ENCODE peak calls at places on chromosome 21, in eight cellular contexts. D is foreskin fibroblast, A is astrocyte of the spinal cord, H is Calu3, G is HCT116, V is GM20000, Y is cardiac fibroblast, S is endodermal cell. P is an unnamed sample.
A peak's percentile ranks its signal among the peaks of the same experiment; 100 is the strongest.

GRCh38 chr21:41956926-41957729 is 3.3 kb upstream of the C2CD2 start:
- DNase-seq in G (no peak), Y (peak; percentile 85), A (peak; percentile 74), D (peak; percentile 83), H (no peak), V (no peak), S (peak; percentile 51), P (no peak)

GRCh38 chr21:44326716-44327602 is 12.2 kb downstream of the CFAP410 start:
- DNase-seq in A (no peak), Y (no peak), H (no peak), S (no peak), G (no peak), V (no peak), D (no peak), P (no peak)

GRCh38 chr21:44527156-44527982 is 12.6 kb downstream of the KRTAP10-1 start:
- DNase-seq in Y (no peak), G (no peak), D (no peak), H (no peak), A (no peak), V (no peak), S (no peak), P (no peak)

GRCh38 chr21:42671778-42672593 is 18.6 kb downstream of the PDE9A start:
- DNase-seq in D (no peak), Y (no peak), A (peak; percentile 41), H (no peak), S (no peak), G (no peak), V (no peak), P (no peak)

GRCh38 chr21:41634211-41634694 is 126.3 kb upstream of the TMPRSS2 start:
- DNase-seq in S (no peak), V (no peak), D (no peak), A (no peak), Y (no peak), H (peak; percentile 80), G (no peak), P (no peak)

GRCh38 chr21:44024895-44025353 is 12.8 kb downstream of the TRAPPC10 start:
- DNase-seq in G (no peak), D (peak; percentile 66), V (no peak), Y (peak; percentile 70), H (no peak), A (peak; percentile 80), S (peak; percentile 61), P (peak; percentile 25)

GRCh38 chr21:30251781-30252180 is 31.0 kb downstream of the KRTAP24-1 start:
- DNase-seq in S (no peak), V (no peak), Y (peak; percentile 17), G (no peak), H (no peak), D (peak; percentile 17), A (no peak), P (no peak)

GRCh38 chr21:41611966-41612606 is 104.1 kb upstream of the TMPRSS2 start:
- DNase-seq in D (peak; percentile 25), V (peak; percentile 35), H (peak; percentile 61), S (peak; percentile 87), G (peak; percentile 50), Y (peak; percentile 33), A (no peak), P (no peak)

GRCh38 chr21:25735221-25735894 is 586 bp downstream of the GABPA start:
- DNase-seq in V (peak; percentile 84), D (peak; percentile 93), G (peak; percentile 39), A (peak; percentile 94), Y (peak; percentile 85), S (peak; percentile 95), H (peak; percentile 80), P (peak; percentile 71)
- TF ChIP-seq CTCF in V (no peak), D (no peak), G (no peak), A (no peak), Y (peak; percentile 9), S (peak; percentile 14), H (no peak), P (no peak)

DNA sequence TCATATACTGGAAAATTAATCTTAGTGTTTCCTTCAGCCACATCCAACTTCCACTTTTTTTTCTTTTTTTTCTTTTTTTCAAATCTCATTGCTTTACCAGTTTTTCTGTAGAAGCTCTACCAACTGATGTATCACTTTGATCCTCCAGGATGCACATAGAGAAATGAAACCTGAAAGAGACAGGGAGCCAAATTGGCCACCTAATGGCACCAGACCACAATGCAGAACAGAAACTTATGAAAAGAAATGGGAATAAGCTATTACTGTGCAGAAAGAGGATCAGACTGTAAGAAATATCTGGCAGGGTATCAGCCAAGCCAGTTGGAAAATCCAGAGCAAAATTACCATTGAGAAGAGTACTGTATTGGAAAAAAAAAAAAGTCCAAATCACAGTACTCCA is 1514.2 kb downstream of the MRPL39 start:
- DNase-seq in H (no peak), Y (no peak), D (no peak), V (no peak), A (no peak), G (no peak), S (no peak), P (no peak)
- TF ChIP-seq CTCF in H (no peak), Y (no peak), D (no peak), V (no peak), A (no peak), G (no peak), S (no peak), P (no peak)

GRCh38 chr21:38733973-38734546 is 71.7 kb upstream of the ETS2 start:
- DNase-seq in G (peak; percentile 36), H (peak; percentile 84), V (peak; percentile 70), D (peak; percentile 88), S (peak; percentile 96), A (peak; percentile 80), Y (peak; percentile 92), P (peak; percentile 30)
- TF ChIP-seq CTCF in G (peak; percentile 68), H (peak; percentile 86), V (peak; percentile 72), D (peak; percentile 90), S (peak; percentile 93), A (peak; percentile 92), Y (peak; percentile 93), P (peak; percentile 92)

GRCh38 chr21:34722684-34723300 is 54.0 kb downstream of the CLIC6 start:
- DNase-seq in A (no peak), D (no peak), G (no peak), S (peak; percentile 86), Y (no peak), V (peak; percentile 44), H (peak; percentile 17), P (no peak)
- TF ChIP-seq CTCF in A (peak; percentile 53), D (peak; percentile 25), G (peak; percentile 4), S (peak; percentile 93), Y (peak; percentile 46), V (peak; percentile 45), H (peak; percentile 57), P (peak; percentile 28)

GRCh38 chr21:38471766-38472165 is 26.5 kb downstream of the ERG start:
- DNase-seq in D (no peak), G (no peak), H (no peak), V (no peak), Y (no peak), S (no peak), A (no peak), P (no peak)

GRCh38 chr21:38467369-38467768 is 30.9 kb downstream of the ERG start:
- DNase-seq in D (no peak), G (no peak), A (no peak), V (no peak), Y (no peak), H (no peak), S (no peak), P (no peak)

GRCh38 chr21:38468989-38469388 is 29.3 kb downstream of the ERG start:
- DNase-seq in Y (no peak), G (no peak), V (no peak), H (no peak), A (no peak), D (peak; percentile 12), S (no peak), P (no peak)

GRCh38 chr21:38470762-38471161 is 27.5 kb downstream of the ERG start:
- DNase-seq in D (peak; percentile 7), H (no peak), S (no peak), A (peak; percentile 43), V (no peak), G (no peak), Y (peak; percentile 63), P (no peak)

GRCh38 chr21:38467911-38468310 is 30.4 kb downstream of the ERG start:
- DNase-seq in Y (no peak), H (no peak), G (no peak), D (no peak), A (no peak), S (peak; percentile 78), V (no peak), P (no peak)
- TF ChIP-seq CTCF in Y (no peak), H (no peak), G (no peak), D (no peak), A (no peak), S (peak; percentile 60), V (no peak), P (no peak)

GRCh38 chr21:14119038-14119437 is 91.7 kb downstream of the LIPI start:
- DNase-seq in V (no peak), H (no peak), A (no peak), Y (no peak), G (no peak), D (no peak), S (peak; percentile 49), P (no peak)
- TF ChIP-seq CTCF in V (no peak), H (no peak), A (no peak), Y (no peak), G (no peak), D (no peak), S (peak; percentile 63), P (no peak)

GRCh38 chr21:36504067-36505058 is 24.4 kb upstream of the CLDN14 start:
- DNase-seq in G (peak; percentile 34), Y (peak; percentile 81), A (peak; percentile 60), H (peak; percentile 37), V (peak; percentile 39), S (no peak), D (peak; percentile 78), P (peak; percentile 35)
- TF ChIP-seq CTCF in G (peak; percentile 53), Y (peak; percentile 84), A (peak; percentile 83), H (peak; percentile 39), V (peak; percentile 65), S (peak; percentile 95), D (peak; percentile 83), P (peak; percentile 74)

GRCh38 chr21:31983120-31983519 is 110.3 kb downstream of the HUNK start:
- DNase-seq in G (no peak), A (no peak), Y (no peak), S (no peak), H (no peak), D (no peak), V (no peak), P (no peak)

GRCh38 chr21:31988492-31989285 is 115.9 kb downstream of the HUNK start:
- DNase-seq in V (no peak), A (no peak), G (no peak), D (peak; percentile 19), S (no peak), H (no peak), Y (peak; percentile 4), P (no peak)

GRCh38 chr21:31986035-31986856 is 113.4 kb downstream of the HUNK start:
- DNase-seq in A (no peak), S (no peak), D (no peak), Y (no peak), V (no peak), H (no peak), G (no peak), P (no peak)

GRCh38 chr21:31987696-31988095 is 114.9 kb downstream of the HUNK start:
- DNase-seq in S (no peak), G (no peak), V (no peak), D (no peak), H (no peak), A (no peak), Y (no peak), P (no peak)

DNA sequence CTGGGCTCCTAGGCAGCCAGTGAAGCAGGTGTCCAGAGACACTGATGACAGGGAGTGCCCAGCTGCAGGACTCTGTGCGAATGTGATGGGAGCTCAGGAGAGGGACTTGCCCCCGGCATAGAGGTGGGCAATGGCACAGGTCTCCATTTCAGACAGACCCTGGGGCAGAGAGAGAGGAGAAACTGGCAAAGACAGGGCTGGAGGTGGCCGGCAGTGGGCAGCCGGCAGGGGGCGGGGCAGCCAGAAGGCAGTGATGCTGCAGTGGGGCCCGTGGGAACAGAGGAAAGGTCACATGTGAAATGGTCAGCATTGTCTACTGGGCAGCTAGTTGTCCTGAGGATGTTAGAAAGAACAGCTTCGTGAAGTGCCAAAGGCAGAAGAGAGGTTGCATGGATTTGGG is 112.6 kb downstream of the HUNK start:
- DNase-seq in A (no peak), G (no peak), D (no peak), Y (no peak), V (no peak), S (no peak), H (no peak), P (no peak)
- TF ChIP-seq CTCF in A (no peak), G (no peak), D (no peak), Y (no peak), V (no peak), S (peak; percentile 55), H (no peak), P (no peak)